ENCODE peak calls at places on chromosomes 16 and 17, in five cellular contexts. S is GM23248, R is AG04450, K is H9, O is NCI-H748 treated with DMSO at 0.1 percent for 48 hours. C is an unnamed sample.

GRCh38 chr16:67277294-67277998 is 1.9 kb upstream of the PLEKHG4 start:
- DNase-seq in S (peak), R (peak), O (no peak), K (no peak), C (peak)

GRCh38 chr17:46986401-46986800 is 7.3 kb upstream of the RPRML start:
- DNase-seq in S (no peak), R (no peak), K (no peak), O (no peak), C (no peak)

GRCh38 chr17:36731806-36732205 is 130.4 kb downstream of the MRM1 start:
- DNase-seq in O (no peak), R (no peak), K (peak), S (no peak), C (no peak)

GRCh38 chr16:83717814-83718213 is 90.0 kb upstream of the HSBP1 start:
- DNase-seq in R (no peak), K (no peak), S (peak), O (no peak), C (no peak)

GRCh38 chr17:29143894-29144293 is 36.3 kb downstream of the MYO18A start:
- DNase-seq in R (no peak), O (no peak), K (peak), S (peak), C (no peak)

GRCh38 chr16:19524356-19524865 is 669 bp downstream of the CCP110 start:
- DNase-seq in S (peak), O (peak), K (no peak), R (no peak), C (no peak)

GRCh38 chr17:50055055-50055425 is 870 bp upstream of the ITGA3 start:
- DNase-seq in R (no peak), O (peak), K (peak), S (peak), C (no peak)

GRCh38 chr17:17055286-17056166 is 13.3 kb downstream of the MPRIP start:
- DNase-seq in K (peak), R (no peak), S (peak), O (no peak), C (no peak)

GRCh38 chr17:16328997-16329396 is 24.3 kb downstream of the CENPV start:
- DNase-seq in O (no peak), R (no peak), K (no peak), S (peak), C (no peak)